ENCODE peak calls at places on chromosomes 6 and 20, in seven cellular contexts. X, Q, W, J, R, N and B are unnamed samples. For H3K4me1, the result is how much of the 10 kb centered on the place peaks cover.

GRCh38 chr6:27791182-27791939 is 120.8 kb downstream of the OR2B2 start:
- DNase-seq in J (no peak), Q (no peak), W (peak), N (no peak), R (no peak), X (peak), B (peak)

GRCh38 chr20:33713865-33714367 is 6.2 kb downstream of the PXMP4 start:
- DNase-seq in N (no peak), W (no peak), J (no peak), X (no peak), Q (no peak), R (no peak), B (no peak)

GRCh38 chr6:113397229-113397628 is 459.9 kb upstream of the MARCKS start:
- DNase-seq in R (no peak), N (no peak), W (peak), X (no peak), J (no peak), Q (no peak), B (no peak)

GRCh38 chr6:28543671-28544131 is 18.0 kb downstream of the GPX5 start:
- DNase-seq in R (no peak), Q (no peak), W (peak), X (no peak), J (no peak), N (no peak), B (peak)

GRCh38 chr20:44050327-44050726 is 135.7 kb downstream of the TOX2 start:
- DNase-seq in X (no peak), R (no peak), Q (no peak), J (no peak), W (no peak), N (no peak), B (no peak)

GRCh38 chr6:81755536-81755935 is 3.1 kb upstream of the TENT5A start:
- DNase-seq in Q (no peak), R (no peak), N (no peak), W (peak), J (no peak), X (no peak), B (no peak)

GRCh38 chr6:2127484-2127911 is 117.9 kb downstream of the GMDS start:
- DNase-seq in J (no peak), X (no peak), W (peak), R (peak), N (no peak), Q (peak), B (no peak)

GRCh38 chr20:37882961-37883712 is 19.8 kb upstream of the VSTM2L start:
- DNase-seq in R (no peak), Q (no peak), J (no peak), X (no peak), W (no peak), N (no peak), B (no peak)

GRCh38 chr20:49851991-49852390 is 39.4 kb downstream of the SLC9A8 start:
- DNase-seq in J (no peak), W (no peak), X (no peak), Q (no peak), N (no peak), R (no peak), B (no peak)

GRCh38 chr6:110170081-110170480 is 9.4 kb downstream of the WASF1 start:
- DNase-seq in W (no peak), R (no peak), N (no peak), Q (no peak), J (no peak), X (no peak), B (peak)

GRCh38 chr6:4640139-4640538 is 136.1 kb upstream of the CDYL start:
- DNase-seq in W (no peak), R (no peak), Q (no peak), N (no peak), J (no peak), X (peak), B (no peak)

GRCh38 chr20:9359561-9360308 is 154.7 kb upstream of the LAMP5 start:
- DNase-seq in N (peak), X (peak), W (peak), R (no peak), J (peak), Q (no peak), B (peak)

GRCh38 chr20:61727761-61728160 is 337.9 kb downstream of the TAF4 start:
- DNase-seq in X (no peak), W (no peak), J (no peak), Q (no peak), R (peak), N (no peak), B (no peak)

GRCh38 chr6:28737750-28738395 is 185.9 kb downstream of the TRIM27 start:
- DNase-seq in R (no peak), W (no peak), Q (no peak), J (no peak), N (no peak), X (peak), B (peak)

GRCh38 chr6:118743744-118744143 is 92.4 kb upstream of the CEP85L start:
- DNase-seq in R (no peak), W (no peak), J (no peak), N (no peak), Q (no peak), X (no peak), B (no peak)

GRCh38 chr6:149933036-149933435 is 8.8 kb upstream of the ULBP2 start:
- DNase-seq in Q (no peak), R (no peak), W (no peak), X (no peak), J (no peak), N (no peak), B (no peak)

GRCh38 chr6:39228111-39228971 is 934 bp downstream of the KCNK5 start:
- DNase-seq in N (no peak), Q (no peak), X (no peak), J (no peak), W (no peak), R (no peak), B (no peak)

GRCh38 chr20:63091901-63092659 is 85.3 kb upstream of the BHLHE23 start:
- DNase-seq in R (peak), W (no peak), J (no peak), N (no peak), Q (peak), X (no peak), B (no peak)

GRCh38 chr20:16170406-16170971 is 402.8 kb downstream of the KIF16B start:
- DNase-seq in W (no peak), J (no peak), Q (no peak), N (no peak), R (no peak), X (no peak), B (no peak)

DNA sequence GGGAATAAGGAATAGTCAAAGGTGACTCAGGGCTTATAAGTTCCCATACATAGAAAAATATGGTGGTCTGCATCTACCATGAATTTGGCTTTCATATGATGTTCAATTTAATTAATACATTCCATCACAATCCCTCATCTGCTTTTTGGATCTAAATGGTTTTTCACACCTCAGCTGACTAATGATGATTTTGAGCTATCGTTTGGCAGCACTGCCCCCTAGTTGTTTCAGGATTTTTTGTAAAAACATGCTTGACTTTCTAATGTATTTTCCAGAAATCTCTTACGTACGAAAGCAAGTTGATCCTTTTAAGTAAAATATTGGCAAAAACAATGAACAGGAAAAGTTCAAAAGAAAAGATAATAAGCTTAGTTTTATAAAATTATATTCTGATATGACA is 408.6 kb upstream of the ADGRB3 start:
- DNase-seq in R (no peak), W (peak), N (no peak), J (no peak), X (no peak), Q (no peak), B (peak)
- TF ChIP-seq CTCF in R (no peak), W (peak), N (peak), J (peak), X (peak), Q (no peak), B (peak)

GRCh38 chr6:125950293-125950692 is 6.3 kb upstream of the HINT3 start:
- DNase-seq in X (peak), R (no peak), Q (no peak), W (peak), J (no peak), N (no peak), B (peak)

GRCh38 chr6:125948455-125948854 is 8.1 kb upstream of the HINT3 start:
- DNase-seq in N (no peak), J (no peak), Q (no peak), X (no peak), R (no peak), W (no peak), B (no peak)

GRCh38 chr6:125951323-125951722 is 5.2 kb upstream of the HINT3 start:
- DNase-seq in W (no peak), Q (no peak), J (no peak), R (no peak), X (no peak), N (no peak), B (no peak)

GRCh38 chr6:125947581-125947980 is 9.0 kb upstream of the HINT3 start:
- DNase-seq in J (no peak), X (peak), N (no peak), R (peak), W (peak), Q (no peak), B (no peak)

GRCh38 chr6:125949069-125949468 is 7.5 kb upstream of the HINT3 start:
- DNase-seq in R (no peak), X (no peak), J (no peak), Q (no peak), N (no peak), W (no peak), B (no peak)
- H3K4me1 ChIP-seq in R (under half), X (under half), J (under half), Q (under half), N (under half), W (under half), B (under half)

GRCh38 chr6:138509371-138509770 is 10.1 kb upstream of the NHSL1 start:
- DNase-seq in W (peak), Q (no peak), X (peak), J (peak), R (no peak), N (peak), B (peak)
- TF ChIP-seq CTCF in W (peak), Q (peak), X (peak), J (peak), R (peak), N (peak), B (peak)

DNA sequence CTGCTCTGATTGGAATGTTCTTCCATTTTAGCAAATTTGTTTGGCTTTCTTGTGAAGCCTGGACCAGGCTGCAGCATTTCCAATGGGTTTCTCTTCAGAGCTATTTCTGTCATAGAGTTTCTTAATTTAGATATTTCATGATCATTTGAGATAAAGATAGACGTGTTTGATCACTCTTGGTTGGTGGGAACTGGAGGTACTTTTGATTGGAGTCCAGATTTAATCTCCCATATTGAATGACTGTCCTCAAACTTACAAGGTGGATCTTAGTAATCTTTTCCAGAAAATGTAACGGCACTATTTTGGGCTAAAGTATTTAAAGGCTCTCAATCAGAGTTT is 29.2 kb downstream of the RNF144B start:
- DNase-seq in W (no peak), J (no peak), N (no peak), Q (no peak), R (no peak), X (no peak), B (no peak)
- H3K4me1 ChIP-seq in W (under half), J (under half), N (under half), Q (under half), R (under half), X (under half), B (under half)

GRCh38 chr6:54700158-54700557 is 146.4 kb upstream of the FAM83B start:
- DNase-seq in Q (no peak), J (no peak), R (no peak), N (no peak), W (no peak), X (peak), B (no peak)

GRCh38 chr6:54694928-54695532 is 151.5 kb upstream of the FAM83B start:
- DNase-seq in N (no peak), J (no peak), X (no peak), Q (no peak), W (no peak), R (no peak), B (no peak)

GRCh38 chr6:54698974-54699373 is 147.6 kb upstream of the FAM83B start:
- DNase-seq in Q (no peak), N (no peak), X (peak), J (no peak), R (no peak), W (no peak), B (no peak)

GRCh38 chr6:54695815-54696214 is 150.8 kb upstream of the FAM83B start:
- DNase-seq in R (no peak), X (no peak), J (no peak), N (no peak), W (no peak), Q (no peak), B (no peak)

DNA sequence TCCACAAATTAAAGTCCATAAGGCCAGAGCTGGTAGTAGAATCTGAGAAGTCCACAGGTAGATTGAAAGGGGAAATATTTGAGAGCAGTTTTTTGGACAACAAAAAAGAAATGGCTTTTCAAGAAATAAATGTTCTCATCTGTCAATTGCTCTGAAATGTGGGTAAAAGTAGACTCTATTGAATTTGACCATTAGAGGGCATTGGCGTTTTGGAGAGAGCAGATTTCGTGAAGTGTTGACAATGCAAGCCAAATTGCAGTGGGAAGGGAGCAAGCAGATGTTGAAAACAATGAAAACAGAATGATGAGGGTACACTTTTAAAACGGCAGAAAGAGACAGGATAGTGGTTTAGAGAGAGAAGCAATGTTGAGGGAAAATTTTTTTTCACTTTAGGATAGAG is 149.1 kb upstream of the FAM83B start:
- DNase-seq in J (no peak), N (peak), Q (no peak), W (peak), X (peak), R (no peak), B (peak)
- TF ChIP-seq CTCF in J (no peak), N (peak), Q (no peak), W (peak), X (peak), R (no peak), B (peak)

GRCh38 chr6:52077180-52077884 is 10.1 kb downstream of the PKHD1 start:
- DNase-seq in R (no peak), Q (no peak), N (no peak), J (no peak), W (no peak), X (peak), B (peak)
- H3K4me1 ChIP-seq in R (under half), Q (under half), N (under half), J (under half), W (under half), X (under half), B (under half)

DNA sequence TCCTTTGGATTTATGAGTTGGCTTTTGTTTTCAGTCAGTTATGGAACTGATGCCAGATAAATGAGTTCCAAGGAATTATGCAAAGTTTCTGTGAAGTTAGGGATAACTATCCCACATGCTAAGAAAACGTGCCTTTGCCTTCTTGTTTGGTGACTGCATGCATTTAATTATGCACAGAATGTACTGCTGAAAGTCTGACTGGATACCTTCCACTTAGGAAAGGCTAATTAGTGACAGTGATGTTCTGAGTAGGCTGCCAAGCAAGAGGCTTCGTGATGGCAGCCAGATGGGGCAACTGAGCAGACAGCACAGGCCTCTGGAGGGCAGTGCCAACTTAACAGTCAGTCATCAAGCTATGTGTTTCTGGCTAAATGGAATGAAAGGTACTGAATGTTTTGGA is 289.9 kb downstream of the CD109 start:
- DNase-seq in Q (no peak), N (no peak), W (no peak), X (peak), R (no peak), J (no peak), B (peak)
- TF ChIP-seq CTCF in Q (no peak), N (no peak), W (no peak), X (peak), R (no peak), J (no peak), B (peak)

DNA sequence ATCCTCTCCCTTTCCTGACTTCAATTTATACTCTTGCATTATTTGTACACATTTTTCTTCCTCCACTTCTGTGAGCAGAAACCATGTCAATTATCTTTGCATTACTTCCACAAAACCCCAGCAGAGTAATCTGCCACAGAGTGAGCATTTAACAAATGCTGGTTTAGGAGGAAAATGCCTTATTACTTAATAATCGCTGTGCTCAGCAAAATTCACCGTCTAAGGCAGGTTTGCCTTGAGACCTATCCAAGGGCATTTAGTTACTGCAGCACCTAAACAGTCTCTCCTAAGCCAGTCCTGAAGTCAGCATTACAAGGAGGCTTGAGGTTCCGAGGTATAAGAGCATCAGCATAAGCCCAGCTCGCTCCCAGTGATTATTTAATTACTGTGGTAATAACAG is 28.3 kb downstream of the MAP7 start:
- DNase-seq in R (no peak), W (no peak), Q (no peak), N (no peak), J (no peak), X (no peak), B (no peak)
- H3K4me1 ChIP-seq in R (under half), W (under half), Q (under half), N (under half), J (under half), X (under half), B (half or more)

GRCh38 chr6:64014581-64014980 is 379.0 kb downstream of the PHF3 start:
- DNase-seq in J (no peak), N (peak), Q (no peak), R (no peak), X (no peak), W (no peak), B (no peak)

GRCh38 chr6:64010646-64011045 is 375.0 kb downstream of the PHF3 start:
- DNase-seq in N (no peak), J (no peak), R (no peak), X (no peak), W (no peak), Q (no peak), B (no peak)

GRCh38 chr6:64010010-64010409 is 374.4 kb downstream of the PHF3 start:
- DNase-seq in W (no peak), R (no peak), J (no peak), X (no peak), N (no peak), Q (no peak), B (no peak)

GRCh38 chr6:64013061-64013410 is 377.4 kb downstream of the PHF3 start:
- DNase-seq in Q (no peak), W (peak), R (no peak), J (no peak), X (no peak), N (no peak), B (no peak)

GRCh38 chr6:64012351-64013060 is 376.9 kb downstream of the PHF3 start:
- DNase-seq in X (peak), N (peak), W (peak), R (no peak), J (no peak), Q (no peak), B (peak)
- TF ChIP-seq CTCF in X (peak), N (peak), W (peak), R (peak), J (peak), Q (no peak), B (peak)

GRCh38 chr20:17226410-17227198 is at the start of gene PCSK2:
- DNase-seq in X (peak), W (peak), Q (no peak), N (no peak), R (peak), J (no peak), B (peak)
- H3K4me1 ChIP-seq in X (under half), W (under half), Q (under half), N (under half), R (under half), J (under half), B (under half)